ENCODE peak calls at places on chromosomes 1 and 21, in nine cellular contexts. L is thoracic aorta; M is NCI-H1436; R is MG63; F is M059J; W is activated CD8-positive, alpha-beta memory T cell treated with anti-CD3 and anti-CD28 coated beads, Interleukin-2, amount 50 U/mL, for 4 hours; K is HCT116; E is AG08396; B is brain pericyte. V is an unnamed sample.

GRCh38 chr1:218292515-218292914 is 7.4 kb downstream of the RRP15 start:
- DNase-seq in E (no peak), B (no peak), K (no peak), M (no peak), F (no peak), R (no peak), L (no peak), W (no peak), V (no peak)

GRCh38 chr1:92993581-92993980 is 32.3 kb upstream of the DIPK1A start:
- DNase-seq in F (no peak), B (no peak), W (no peak), K (no peak), E (no peak), R (no peak), M (no peak), L (no peak), V (no peak)

GRCh38 chr1:24472527-24473251 is 29.9 kb upstream of the RCAN3 start:
- DNase-seq in B (no peak), R (no peak), E (no peak), L (no peak), F (no peak), K (no peak), W (no peak), M (no peak), V (no peak)

GRCh38 chr1:223717695-223718363 is 5.5 kb downstream of the CAPN2 start:
- DNase-seq in L (no peak), B (no peak), M (no peak), R (no peak), E (no peak), K (no peak), W (no peak), F (peak; percentile 55), V (no peak)

GRCh38 chr1:243796016-243796415 is 54.0 kb downstream of the AKT3 start:
- DNase-seq in K (no peak), F (no peak), B (no peak), W (no peak), E (no peak), R (no peak), L (no peak), M (no peak), V (no peak)

GRCh38 chr1:244068563-244068962 is 17.5 kb downstream of the ZBTB18 start:
- DNase-seq in L (no peak), W (no peak), M (no peak), F (no peak), K (no peak), B (no peak), R (no peak), E (no peak), V (no peak)

GRCh38 chr1:211493865-211494653 is 2.1 kb upstream of the RD3 start:
- DNase-seq in M (no peak), K (no peak), W (no peak), E (no peak), L (no peak), B (no peak), R (no peak), F (no peak), V (no peak)

GRCh38 chr21:32770514-32771133 is 931 bp downstream of the PAXBP1 start:
- DNase-seq in B (no peak), R (peak; percentile 20), K (no peak), W (no peak), F (peak; percentile 55), L (no peak), M (no peak), E (no peak), V (no peak)

GRCh38 chr1:19466112-19466561 is 19.2 kb downstream of the CAPZB start:
- DNase-seq in R (no peak), K (no peak), M (no peak), L (no peak), W (no peak), B (no peak), E (no peak), F (no peak), V (no peak)

GRCh38 chr21:29149771-29150425 is 19.5 kb downstream of the MAP3K7CL start:
- DNase-seq in F (peak; percentile 69), E (peak; percentile 16), W (no peak), M (no peak), B (no peak), R (peak; percentile 14), L (no peak), K (no peak), V (no peak)

GRCh38 chr1:117985239-117985638 is 55.7 kb downstream of the WDR3 start:
- DNase-seq in F (no peak), M (no peak), L (no peak), R (no peak), E (no peak), K (no peak), W (no peak), B (no peak), V (no peak)